ENCODE peak calls at places on chromosome 16, in four cellular contexts. B is IMR-90, G is H1, M is H9. K is an unnamed sample.

GRCh38 chr16:88306860-88307545 is 75.8 kb upstream of the ZNF469 start:
- DNase-seq in G (no peak), B (peak), M (no peak), K (no peak)

GRCh38 chr16:75446416-75446815 is 13.1 kb upstream of the CFDP1 start:
- DNase-seq in M (no peak), B (no peak), G (no peak), K (no peak)

GRCh38 chr16:76947694-76948093 is 243.3 kb upstream of the MON1B start:
- DNase-seq in B (no peak), M (no peak), G (no peak), K (no peak)

GRCh38 chr16:83513006-83513755 is 294.6 kb upstream of the HSBP1 start:
- DNase-seq in G (no peak), B (peak), M (no peak), K (no peak)

GRCh38 chr16:86391987-86392386 is 118.3 kb upstream of the FOXF1 start:
- DNase-seq in B (peak), G (no peak), M (no peak), K (no peak)

GRCh38 chr16:77794586-77794985 is 6.2 kb downstream of the VAT1L start:
- DNase-seq in M (no peak), B (peak), G (no peak), K (no peak)

GRCh38 chr16:29837833-29838232 is 17.6 kb downstream of the MVP start:
- DNase-seq in M (no peak), B (peak), G (no peak), K (no peak)

GRCh38 chr16:87602821-87603683 is 744 bp downstream of the JPH3 start:
- DNase-seq in M (no peak), G (no peak), B (no peak), K (peak)

GRCh38 chr16:81707411-81708321 is 71.4 kb upstream of the PLCG2 start:
- DNase-seq in M (no peak), G (no peak), B (peak), K (no peak)

GRCh38 chr16:47774661-47775060 is 313.5 kb downstream of the PHKB start:
- DNase-seq in B (peak), G (peak), M (peak), K (peak)

GRCh38 chr16:79870016-79870886 is 269.7 kb upstream of the MAF start:
- DNase-seq in G (no peak), M (no peak), B (no peak), K (no peak)

GRCh38 chr16:17552351-17552750 is 81.6 kb upstream of the XYLT1 start:
- DNase-seq in M (no peak), G (no peak), B (no peak), K (no peak)

GRCh38 chr16:19654147-19654546 is 63.9 kb downstream of the KNOP1 start:
- DNase-seq in G (no peak), B (no peak), M (no peak), K (no peak)

GRCh38 chr16:12688972-12689850 is 114.5 kb downstream of the CPPED1 start:
- DNase-seq in B (no peak), G (no peak), M (no peak), K (no peak)

GRCh38 chr16:57624044-57624688 is 4.3 kb upstream of the ADGRG1 start:
- DNase-seq in B (peak), M (no peak), G (no peak), K (peak)

GRCh38 chr16:85169333-85170065 is 57.2 kb upstream of the CIBAR2 start:
- DNase-seq in B (no peak), M (no peak), G (no peak), K (peak)

GRCh38 chr16:28304214-28304613 is 11.9 kb downstream of the SBK1 start:
- DNase-seq in M (peak), B (peak), G (no peak), K (peak)

GRCh38 chr16:75114946-75115825 is 1.4 kb downstream of the LDHD start:
- DNase-seq in B (no peak), G (no peak), M (no peak), K (no peak)

GRCh38 chr16:59412275-59412841 is 678.2 kb upstream of the GOT2 start:
- DNase-seq in B (peak), G (no peak), M (no peak), K (peak)

DNA sequence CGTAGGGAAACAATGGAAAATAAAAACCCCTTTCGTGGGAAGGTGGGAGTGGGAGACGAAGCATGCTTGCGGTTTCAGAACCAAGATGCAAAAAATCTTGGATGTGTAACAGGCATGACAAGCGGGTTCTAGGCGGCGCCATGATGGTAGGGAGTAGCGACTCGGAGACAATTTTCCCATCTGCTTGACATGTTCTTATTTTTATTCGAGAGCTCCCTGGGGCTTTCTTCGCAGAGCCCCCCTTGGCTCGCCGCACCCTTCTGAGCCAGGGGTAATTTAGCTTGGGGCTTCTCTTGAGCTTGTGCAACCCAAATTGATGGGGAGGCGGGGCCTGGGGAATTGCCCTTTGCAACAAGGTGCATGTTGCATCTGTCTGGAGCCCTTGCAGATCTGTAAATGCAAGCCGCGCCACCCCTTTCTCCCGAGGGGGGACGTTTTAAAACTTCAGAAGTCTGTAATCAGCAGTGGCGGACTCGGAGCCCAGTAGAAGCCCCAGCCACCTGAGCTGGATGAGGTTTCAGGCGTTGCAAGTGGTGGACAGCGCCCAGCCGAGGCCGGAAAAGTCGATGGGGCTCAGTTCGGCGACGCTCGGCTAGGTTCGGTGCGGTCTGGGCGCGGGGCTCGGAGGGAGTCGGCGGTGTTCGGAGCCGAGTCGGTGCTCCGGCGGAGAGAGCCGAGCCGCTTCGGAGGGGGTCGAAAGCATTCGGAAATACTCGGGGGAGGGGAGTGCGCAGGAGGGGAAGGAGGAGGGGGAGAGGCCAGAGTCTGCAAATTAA is 2.9 kb downstream of the GNAO1 start:
- DNase-seq in B (peak), G (peak), M (peak), K (peak)
- H3K4me2 ChIP-seq in B (peak), G (peak), M (peak), K (peak)

GRCh38 chr16:67499159-67499558 is 15.8 kb upstream of the AGRP start:
- DNase-seq in M (no peak), B (peak), G (no peak), K (no peak)
- H3K4ac ChIP-seq in M (no peak), B (no peak), G (no peak), K (no peak)

DNA sequence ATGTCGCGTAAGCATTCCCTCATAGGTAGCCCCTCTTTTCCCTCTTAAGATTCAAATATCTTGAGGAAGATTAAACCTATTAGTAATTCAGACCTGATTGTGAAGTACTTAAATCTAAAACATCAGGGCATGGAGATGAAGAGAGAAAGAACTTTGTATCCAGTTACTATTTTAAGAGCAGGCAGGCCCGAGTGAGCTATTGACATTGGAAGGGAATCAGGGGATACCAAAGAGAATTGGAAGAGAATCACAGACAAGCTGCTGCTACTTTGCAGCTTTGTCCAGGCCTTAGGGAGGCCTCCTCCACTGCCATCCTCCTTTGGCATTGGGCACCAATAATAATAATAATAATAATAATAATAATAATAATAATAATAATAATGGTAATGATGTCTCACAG is 170.5 kb downstream of the MRTFB start:
- DNase-seq in G (no peak), B (no peak), M (no peak), K (no peak)
- H4K5ac ChIP-seq in G (no peak), B (no peak), M (no peak), K (no peak)

GRCh38 chr16:89695086-89695874 is 6.2 kb downstream of the SPATA2L start:
- DNase-seq in M (no peak), B (no peak), G (no peak), K (no peak)
- H3K4me2 ChIP-seq in M (no peak), B (no peak), G (no peak), K (no peak)

GRCh38 chr16:637081-638018 is 1.2 kb upstream of the METTL26 start:
- DNase-seq in G (no peak), B (peak), M (peak), K (peak)

GRCh38 chr16:634996-635395 is 1.1 kb downstream of the METTL26 start:
- DNase-seq in M (no peak), G (no peak), B (no peak), K (no peak)

GRCh38 chr16:635573-636205 is 416 bp downstream of the METTL26 start:
- DNase-seq in M (no peak), G (no peak), B (no peak), K (no peak)

GRCh38 chr16:638034-638543 is 2.0 kb upstream of the METTL26 start:
- DNase-seq in G (no peak), M (no peak), B (no peak), K (no peak)

DNA sequence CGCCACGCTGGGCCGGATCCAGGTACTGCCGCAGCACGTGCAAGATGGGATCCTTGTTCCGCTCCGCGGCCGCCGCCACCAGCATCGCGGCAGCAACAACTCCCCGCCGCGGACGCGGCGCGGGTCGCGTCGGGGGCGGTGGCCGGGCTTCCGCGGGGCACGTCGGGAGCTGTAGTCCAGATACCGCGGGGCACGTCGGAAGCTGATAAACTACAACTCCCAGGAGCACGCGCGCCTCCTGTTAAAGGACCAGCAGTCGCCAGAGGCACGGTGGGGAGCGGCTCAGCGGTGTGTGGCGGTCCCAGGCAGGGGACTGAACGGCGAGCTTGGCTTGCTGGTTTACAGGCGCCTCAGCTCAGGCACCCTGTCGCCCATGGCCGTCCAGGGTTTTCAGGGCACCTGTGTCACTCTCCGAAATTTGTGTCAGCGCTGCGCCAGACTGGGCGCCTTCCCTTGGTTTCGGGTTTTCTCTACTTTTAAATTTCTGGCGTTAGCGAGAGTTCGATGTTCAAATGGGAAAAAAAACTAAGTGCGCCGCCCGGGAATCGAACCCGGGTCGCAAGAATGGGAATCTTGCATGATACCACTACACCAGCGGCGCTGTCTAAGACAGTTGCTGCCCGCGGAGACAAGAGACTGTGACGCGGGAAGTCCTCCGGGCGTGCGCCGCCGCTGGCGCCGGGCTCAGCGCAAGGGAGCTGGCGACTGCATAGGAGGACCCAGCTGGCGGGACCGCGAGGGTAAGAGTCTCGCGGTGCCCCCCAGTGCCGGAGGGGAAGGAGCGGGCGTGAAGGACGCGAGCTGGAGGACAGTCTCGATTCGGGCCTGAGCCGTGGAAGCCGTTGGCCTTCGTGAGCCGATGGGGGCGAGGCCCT is at the start of gene METTL26:
- DNase-seq in G (no peak), B (peak), M (peak), K (peak)
- H3K4ac ChIP-seq in G (peak), B (peak), M (no peak), K (peak)

GRCh38 chr16:1455190-1456171 is 11.1 kb upstream of the CCDC154 start:
- DNase-seq in G (no peak), B (no peak), M (no peak), K (no peak)
- H4K5ac ChIP-seq in G (no peak), B (no peak), M (no peak), K (no peak)

DNA sequence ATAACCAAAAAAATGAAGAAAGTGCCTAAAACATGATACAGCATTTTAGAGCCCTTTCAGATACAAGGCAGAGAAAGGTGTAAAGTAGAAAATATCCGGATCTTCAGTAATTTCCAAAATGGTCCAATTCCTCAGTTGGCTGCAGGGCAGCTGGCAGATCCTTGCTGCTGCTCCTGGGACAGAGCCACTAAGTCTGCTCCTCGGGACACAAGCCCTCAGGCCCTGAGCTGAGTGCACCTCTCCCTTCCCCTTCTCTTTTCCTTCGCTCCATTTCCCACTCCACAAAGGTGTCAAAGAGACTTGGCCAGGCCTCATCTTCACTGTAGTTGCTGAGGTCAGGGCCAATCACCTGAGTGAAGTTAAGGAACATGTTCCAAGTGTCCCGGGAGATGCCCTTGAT is 40.5 kb downstream of the DCUN1D3 start:
- DNase-seq in B (no peak), G (no peak), M (no peak), K (no peak)
- H3K4me2 ChIP-seq in B (no peak), G (no peak), M (no peak), K (no peak)

GRCh38 chr16:1690810-1691209 is 12.7 kb downstream of the JPT2 start:
- DNase-seq in M (no peak), G (no peak), B (no peak), K (no peak)

GRCh38 chr16:1688807-1689560 is 10.9 kb downstream of the JPT2 start:
- DNase-seq in M (no peak), G (no peak), B (no peak), K (no peak)

GRCh38 chr16:1691956-1692355 is 13.9 kb downstream of the JPT2 start:
- DNase-seq in G (no peak), M (no peak), B (peak), K (no peak)

GRCh38 chr16:1691276-1691675 is 13.2 kb downstream of the JPT2 start:
- DNase-seq in M (no peak), B (peak), G (no peak), K (no peak)

GRCh38 chr16:1689853-1690252 is 11.8 kb downstream of the JPT2 start:
- DNase-seq in M (no peak), B (no peak), G (no peak), K (no peak)
- H3K4ac ChIP-seq in M (no peak), B (no peak), G (no peak), K (no peak)

DNA sequence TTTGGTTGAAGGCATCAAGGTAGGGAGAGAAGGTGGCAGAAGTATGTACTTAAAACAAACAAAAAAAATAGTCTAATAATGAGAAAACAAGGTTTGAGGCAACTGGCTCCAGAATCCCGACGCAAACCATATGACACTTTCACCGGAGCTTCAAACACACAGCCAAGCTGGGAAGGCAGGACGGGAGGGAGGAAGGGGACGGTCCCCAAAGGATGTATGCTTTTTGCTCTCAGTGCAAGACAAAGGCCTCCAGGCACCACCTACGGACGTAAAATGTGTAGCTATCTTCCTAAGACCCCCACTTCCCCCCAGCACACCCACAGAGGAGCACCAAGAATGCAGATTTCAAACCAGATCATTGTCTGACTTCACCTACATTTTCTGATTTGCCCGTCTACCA is 102.3 kb downstream of the ZFHX3 start:
- DNase-seq in B (no peak), M (no peak), G (no peak), K (no peak)
- H4K5ac ChIP-seq in B (no peak), M (no peak), G (no peak), K (no peak)